ENCODE peak calls at places on chromosomes 5 and 9, in seven cellular contexts. One of them, this sample, is unnamed.

GRCh38 chr9:128056887-128057723 is 10.0 kb downstream of the NAIF1 start:
- DNase-seq in body of pancreas: peak
- DNase-seq in fibroblast of pulmonary artery: no peak
- DNase-seq in activated CD8-positive, alpha-beta T cell treated with anti-CD3 and anti-CD28 coated beads for 36 hours: no peak
- DNase-seq in GM13977: no peak
- DNase-seq in gastrocnemius medialis: no peak
- DNase-seq in right atrium auricular region: no peak
- DNase-seq in this sample: no peak

GRCh38 chr5:155004138-155004744 is 9.3 kb upstream of the KIF4B start:
- DNase-seq in body of pancreas: no peak
- DNase-seq in fibroblast of pulmonary artery: peak
- DNase-seq in activated CD8-positive, alpha-beta T cell treated with anti-CD3 and anti-CD28 coated beads for 36 hours: peak
- DNase-seq in GM13977: no peak
- DNase-seq in gastrocnemius medialis: no peak
- DNase-seq in right atrium auricular region: no peak
- DNase-seq in this sample: no peak

GRCh38 chr5:45385321-45386058 is 310.7 kb downstream of the HCN1 start:
- DNase-seq in body of pancreas: no peak
- DNase-seq in fibroblast of pulmonary artery: peak
- DNase-seq in activated CD8-positive, alpha-beta T cell treated with anti-CD3 and anti-CD28 coated beads for 36 hours: no peak
- DNase-seq in GM13977: no peak
- DNase-seq in gastrocnemius medialis: peak
- DNase-seq in right atrium auricular region: no peak
- DNase-seq in this sample: no peak

GRCh38 chr9:37692622-37693221 is 42.0 kb downstream of the FRMPD1 start:
- DNase-seq in body of pancreas: peak
- DNase-seq in fibroblast of pulmonary artery: no peak
- DNase-seq in activated CD8-positive, alpha-beta T cell treated with anti-CD3 and anti-CD28 coated beads for 36 hours: no peak
- DNase-seq in GM13977: no peak
- DNase-seq in gastrocnemius medialis: peak
- DNase-seq in right atrium auricular region: no peak
- DNase-seq in this sample: no peak

GRCh38 chr5:135041726-135042125 is 7.7 kb upstream of the PITX1 start:
- DNase-seq in body of pancreas: no peak
- DNase-seq in fibroblast of pulmonary artery: no peak
- DNase-seq in activated CD8-positive, alpha-beta T cell treated with anti-CD3 and anti-CD28 coated beads for 36 hours: no peak
- DNase-seq in GM13977: no peak
- DNase-seq in gastrocnemius medialis: no peak
- DNase-seq in right atrium auricular region: no peak
- DNase-seq in this sample: no peak

GRCh38 chr5:107408564-107408963 is 262.2 kb downstream of the EFNA5 start:
- DNase-seq in body of pancreas: no peak
- DNase-seq in fibroblast of pulmonary artery: no peak
- DNase-seq in activated CD8-positive, alpha-beta T cell treated with anti-CD3 and anti-CD28 coated beads for 36 hours: no peak
- DNase-seq in GM13977: no peak
- DNase-seq in gastrocnemius medialis: no peak
- DNase-seq in right atrium auricular region: no peak
- DNase-seq in this sample: no peak

GRCh38 chr5:15266841-15267240 is 233.1 kb upstream of the FBXL7 start:
- DNase-seq in body of pancreas: no peak
- DNase-seq in fibroblast of pulmonary artery: no peak
- DNase-seq in activated CD8-positive, alpha-beta T cell treated with anti-CD3 and anti-CD28 coated beads for 36 hours: no peak
- DNase-seq in GM13977: no peak
- DNase-seq in gastrocnemius medialis: no peak
- DNase-seq in right atrium auricular region: no peak
- DNase-seq in this sample: no peak

GRCh38 chr9:8160787-8161186 is 361.2 kb upstream of the DMAC1 start:
- DNase-seq in body of pancreas: no peak
- DNase-seq in fibroblast of pulmonary artery: no peak
- DNase-seq in activated CD8-positive, alpha-beta T cell treated with anti-CD3 and anti-CD28 coated beads for 36 hours: no peak
- DNase-seq in GM13977: no peak
- DNase-seq in gastrocnemius medialis: no peak
- DNase-seq in right atrium auricular region: no peak
- DNase-seq in this sample: no peak

GRCh38 chr5:132424167-132424935 is 54.8 kb downstream of the SLC22A5 start:
- DNase-seq in body of pancreas: no peak
- DNase-seq in fibroblast of pulmonary artery: no peak
- DNase-seq in activated CD8-positive, alpha-beta T cell treated with anti-CD3 and anti-CD28 coated beads for 36 hours: no peak
- DNase-seq in GM13977: no peak
- DNase-seq in gastrocnemius medialis: no peak
- DNase-seq in right atrium auricular region: no peak
- DNase-seq in this sample: no peak

GRCh38 chr9:35905912-35906679 is at the start of gene HRCT1:
- DNase-seq in body of pancreas: peak
- DNase-seq in fibroblast of pulmonary artery: peak
- DNase-seq in activated CD8-positive, alpha-beta T cell treated with anti-CD3 and anti-CD28 coated beads for 36 hours: no peak
- DNase-seq in GM13977: no peak
- DNase-seq in gastrocnemius medialis: peak
- DNase-seq in right atrium auricular region: peak
- DNase-seq in this sample: peak

GRCh38 chr9:19999491-20000057 is 210.7 kb upstream of the SLC24A2 start:
- DNase-seq in body of pancreas: no peak
- DNase-seq in fibroblast of pulmonary artery: peak
- DNase-seq in activated CD8-positive, alpha-beta T cell treated with anti-CD3 and anti-CD28 coated beads for 36 hours: peak
- DNase-seq in GM13977: peak
- DNase-seq in gastrocnemius medialis: no peak
- DNase-seq in right atrium auricular region: no peak
- DNase-seq in this sample: no peak

GRCh38 chr5:172800088-172800551 is 29.1 kb upstream of the DUSP1 start:
- DNase-seq in body of pancreas: peak
- DNase-seq in fibroblast of pulmonary artery: peak
- DNase-seq in activated CD8-positive, alpha-beta T cell treated with anti-CD3 and anti-CD28 coated beads for 36 hours: no peak
- DNase-seq in GM13977: no peak
- DNase-seq in gastrocnemius medialis: no peak
- DNase-seq in right atrium auricular region: peak
- DNase-seq in this sample: no peak

GRCh38 chr5:86880785-86881492 is 263.2 kb downstream of the COX7C start:
- DNase-seq in body of pancreas: peak
- DNase-seq in fibroblast of pulmonary artery: peak
- DNase-seq in activated CD8-positive, alpha-beta T cell treated with anti-CD3 and anti-CD28 coated beads for 36 hours: peak
- DNase-seq in GM13977: peak
- DNase-seq in gastrocnemius medialis: no peak
- DNase-seq in right atrium auricular region: peak
- DNase-seq in this sample: no peak

GRCh38 chr5:113514263-113514590 is 733 bp downstream of the YTHDC2 start:
- DNase-seq in body of pancreas: no peak
- DNase-seq in fibroblast of pulmonary artery: no peak
- DNase-seq in activated CD8-positive, alpha-beta T cell treated with anti-CD3 and anti-CD28 coated beads for 36 hours: no peak
- DNase-seq in GM13977: no peak
- DNase-seq in gastrocnemius medialis: no peak
- DNase-seq in right atrium auricular region: no peak
- DNase-seq in this sample: no peak

GRCh38 chr5:140556438-140556837 is 835 bp downstream of the SRA1 start:
- DNase-seq in body of pancreas: no peak
- DNase-seq in fibroblast of pulmonary artery: peak
- DNase-seq in activated CD8-positive, alpha-beta T cell treated with anti-CD3 and anti-CD28 coated beads for 36 hours: no peak
- DNase-seq in GM13977: no peak
- DNase-seq in gastrocnemius medialis: no peak
- DNase-seq in right atrium auricular region: no peak
- DNase-seq in this sample: no peak

GRCh38 chr5:180785794-180786221 is 16.8 kb downstream of the MGAT1 start:
- DNase-seq in body of pancreas: peak
- DNase-seq in fibroblast of pulmonary artery: peak
- DNase-seq in activated CD8-positive, alpha-beta T cell treated with anti-CD3 and anti-CD28 coated beads for 36 hours: no peak
- DNase-seq in GM13977: no peak
- DNase-seq in gastrocnemius medialis: no peak
- DNase-seq in right atrium auricular region: no peak
- DNase-seq in this sample: peak

GRCh38 chr9:114574438-114574837 is 13.1 kb upstream of the ATP6V1G1 start:
- DNase-seq in body of pancreas: no peak
- DNase-seq in fibroblast of pulmonary artery: no peak
- DNase-seq in activated CD8-positive, alpha-beta T cell treated with anti-CD3 and anti-CD28 coated beads for 36 hours: no peak
- DNase-seq in GM13977: no peak
- DNase-seq in gastrocnemius medialis: no peak
- DNase-seq in right atrium auricular region: no peak
- DNase-seq in this sample: no peak
- TF ChIP-seq CTCF in body of pancreas: no peak
- TF ChIP-seq CTCF in fibroblast of pulmonary artery: no peak
- TF ChIP-seq CTCF in activated CD8-positive, alpha-beta T cell treated with anti-CD3 and anti-CD28 coated beads for 36 hours: no peak
- TF ChIP-seq CTCF in GM13977: no peak
- TF ChIP-seq CTCF in gastrocnemius medialis: no peak
- TF ChIP-seq CTCF in right atrium auricular region: no peak
- TF ChIP-seq CTCF in this sample: no peak

GRCh38 chr5:150612905-150613670 is 27.4 kb upstream of the SYNPO start:
- DNase-seq in body of pancreas: peak
- DNase-seq in fibroblast of pulmonary artery: no peak
- DNase-seq in activated CD8-positive, alpha-beta T cell treated with anti-CD3 and anti-CD28 coated beads for 36 hours: no peak
- DNase-seq in GM13977: no peak
- DNase-seq in gastrocnemius medialis: peak
- DNase-seq in right atrium auricular region: no peak
- DNase-seq in this sample: no peak

GRCh38 chr5:150612405-150612804 is 28.1 kb upstream of the SYNPO start:
- DNase-seq in body of pancreas: no peak
- DNase-seq in fibroblast of pulmonary artery: no peak
- DNase-seq in activated CD8-positive, alpha-beta T cell treated with anti-CD3 and anti-CD28 coated beads for 36 hours: no peak
- DNase-seq in GM13977: no peak
- DNase-seq in gastrocnemius medialis: no peak
- DNase-seq in right atrium auricular region: no peak
- DNase-seq in this sample: no peak

GRCh38 chr5:150615141-150615699 is 25.2 kb upstream of the SYNPO start:
- DNase-seq in body of pancreas: peak
- DNase-seq in fibroblast of pulmonary artery: peak
- DNase-seq in activated CD8-positive, alpha-beta T cell treated with anti-CD3 and anti-CD28 coated beads for 36 hours: no peak
- DNase-seq in GM13977: no peak
- DNase-seq in gastrocnemius medialis: no peak
- DNase-seq in right atrium auricular region: no peak
- DNase-seq in this sample: no peak

GRCh38 chr5:150614651-150615040 is 25.8 kb upstream of the SYNPO start:
- DNase-seq in body of pancreas: no peak
- DNase-seq in fibroblast of pulmonary artery: no peak
- DNase-seq in activated CD8-positive, alpha-beta T cell treated with anti-CD3 and anti-CD28 coated beads for 36 hours: no peak
- DNase-seq in GM13977: no peak
- DNase-seq in gastrocnemius medialis: no peak
- DNase-seq in right atrium auricular region: no peak
- DNase-seq in this sample: no peak

DNA sequence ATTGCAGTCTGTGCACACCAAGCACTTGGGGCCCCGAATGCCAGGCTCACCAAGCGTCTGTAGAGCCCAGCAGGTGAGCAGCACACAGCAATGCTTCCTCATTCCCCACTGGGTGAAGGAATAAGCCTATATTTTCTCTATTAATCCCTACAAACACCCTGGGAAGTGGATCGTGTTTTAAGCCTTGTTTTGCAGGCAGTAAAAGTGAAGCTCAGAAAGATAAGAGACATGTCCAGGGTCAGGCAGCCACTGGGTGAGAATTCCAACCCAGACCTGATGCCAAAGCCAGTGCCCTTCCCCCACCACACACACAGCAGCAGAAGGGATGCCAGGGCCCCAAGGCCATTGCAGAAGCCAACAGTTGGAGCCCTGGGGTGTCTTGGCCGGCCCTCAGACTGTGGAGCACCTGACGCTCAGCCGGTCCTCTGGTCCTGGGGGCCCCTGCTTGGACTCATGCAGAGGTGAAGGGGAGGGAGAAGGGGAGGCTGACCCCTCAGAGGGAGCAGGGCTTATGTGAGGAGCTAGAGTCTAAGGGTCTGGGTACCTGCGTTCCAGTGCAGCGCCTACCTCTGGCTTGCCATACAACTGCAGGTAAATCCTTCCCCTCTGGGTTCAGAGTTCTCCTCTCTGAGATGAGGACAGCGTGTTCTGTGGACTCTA is 26.3 kb upstream of the SYNPO start:
- DNase-seq in body of pancreas: peak
- DNase-seq in fibroblast of pulmonary artery: no peak
- DNase-seq in activated CD8-positive, alpha-beta T cell treated with anti-CD3 and anti-CD28 coated beads for 36 hours: no peak
- DNase-seq in GM13977: no peak
- DNase-seq in gastrocnemius medialis: no peak
- DNase-seq in right atrium auricular region: no peak
- DNase-seq in this sample: no peak
- TF ChIP-seq CTCF in body of pancreas: peak
- TF ChIP-seq CTCF in fibroblast of pulmonary artery: peak
- TF ChIP-seq CTCF in activated CD8-positive, alpha-beta T cell treated with anti-CD3 and anti-CD28 coated beads for 36 hours: no peak
- TF ChIP-seq CTCF in GM13977: peak
- TF ChIP-seq CTCF in gastrocnemius medialis: no peak
- TF ChIP-seq CTCF in right atrium auricular region: no peak
- TF ChIP-seq CTCF in this sample: no peak

DNA sequence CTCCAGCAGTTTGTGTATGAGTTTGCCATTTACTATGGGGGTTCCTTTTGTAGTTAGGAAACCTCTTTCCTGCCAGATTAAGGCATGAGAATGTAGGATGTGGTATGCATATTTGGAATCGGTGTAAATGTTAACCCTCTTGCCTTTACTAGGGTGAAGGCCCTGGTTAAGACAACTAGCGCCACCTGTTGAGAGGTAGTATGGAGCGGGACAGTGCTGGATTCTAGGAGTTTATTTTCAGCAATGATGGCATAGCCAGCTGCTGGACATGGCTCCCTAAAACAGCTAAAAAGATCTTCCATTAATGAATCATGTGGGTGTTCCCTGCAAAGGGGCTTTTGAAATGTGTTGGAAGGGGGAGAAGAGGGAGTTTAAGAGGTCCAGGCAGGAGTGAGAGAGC is 30.7 kb upstream of the GPX3 start:
- DNase-seq in body of pancreas: no peak
- DNase-seq in fibroblast of pulmonary artery: peak
- DNase-seq in activated CD8-positive, alpha-beta T cell treated with anti-CD3 and anti-CD28 coated beads for 36 hours: peak
- DNase-seq in GM13977: no peak
- DNase-seq in gastrocnemius medialis: no peak
- DNase-seq in right atrium auricular region: no peak
- DNase-seq in this sample: no peak
- TF ChIP-seq CTCF in body of pancreas: no peak
- TF ChIP-seq CTCF in fibroblast of pulmonary artery: peak
- TF ChIP-seq CTCF in activated CD8-positive, alpha-beta T cell treated with anti-CD3 and anti-CD28 coated beads for 36 hours: peak
- TF ChIP-seq CTCF in GM13977: peak
- TF ChIP-seq CTCF in gastrocnemius medialis: no peak
- TF ChIP-seq CTCF in right atrium auricular region: no peak
- TF ChIP-seq CTCF in this sample: no peak

DNA sequence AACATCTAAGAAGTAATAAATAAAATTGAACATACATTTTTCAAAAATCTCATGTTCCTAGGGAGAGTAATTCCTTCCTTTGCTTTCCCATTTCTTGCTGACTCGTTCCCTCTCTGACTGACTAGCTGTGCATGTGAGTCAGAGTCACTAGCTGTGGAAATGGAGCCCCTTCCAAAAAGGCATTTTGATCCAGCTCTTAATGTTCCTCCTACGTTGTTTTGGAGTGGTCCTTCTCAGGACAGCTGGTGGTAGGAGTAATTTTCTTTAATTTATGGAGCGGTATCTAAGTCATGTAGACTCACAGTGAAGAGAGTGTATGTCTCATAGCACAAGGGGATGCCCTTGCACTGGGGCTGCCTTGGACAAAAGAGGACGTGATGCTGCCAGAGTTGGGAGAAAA is 460.2 kb downstream of the GADD45G start:
- DNase-seq in body of pancreas: no peak
- DNase-seq in fibroblast of pulmonary artery: no peak
- DNase-seq in activated CD8-positive, alpha-beta T cell treated with anti-CD3 and anti-CD28 coated beads for 36 hours: no peak
- DNase-seq in GM13977: no peak
- DNase-seq in gastrocnemius medialis: no peak
- DNase-seq in right atrium auricular region: no peak
- DNase-seq in this sample: no peak
- TF ChIP-seq CTCF in body of pancreas: no peak
- TF ChIP-seq CTCF in fibroblast of pulmonary artery: no peak
- TF ChIP-seq CTCF in activated CD8-positive, alpha-beta T cell treated with anti-CD3 and anti-CD28 coated beads for 36 hours: no peak
- TF ChIP-seq CTCF in GM13977: no peak
- TF ChIP-seq CTCF in gastrocnemius medialis: no peak
- TF ChIP-seq CTCF in right atrium auricular region: no peak
- TF ChIP-seq CTCF in this sample: no peak

DNA sequence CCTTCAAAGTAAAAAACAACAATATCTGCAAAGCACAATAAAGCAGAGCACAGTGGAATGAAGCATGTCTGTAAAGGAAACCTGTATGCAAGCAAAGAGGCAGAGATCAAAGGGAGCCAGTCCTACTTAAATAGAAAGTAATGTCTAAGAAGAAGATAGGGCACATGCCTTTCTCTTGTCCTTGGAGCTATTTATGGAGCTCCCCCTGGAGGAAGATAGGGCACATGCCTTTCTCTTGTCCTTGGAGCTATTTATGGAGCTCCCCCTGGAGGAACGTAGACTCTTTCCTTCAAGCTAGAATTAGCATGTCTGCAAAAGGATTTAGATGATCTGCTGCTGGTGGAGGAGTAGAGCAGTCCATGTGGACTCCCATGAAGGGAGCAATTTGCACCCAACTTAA is 168.1 kb upstream of the RASEF start:
- DNase-seq in body of pancreas: no peak
- DNase-seq in fibroblast of pulmonary artery: no peak
- DNase-seq in activated CD8-positive, alpha-beta T cell treated with anti-CD3 and anti-CD28 coated beads for 36 hours: peak
- DNase-seq in GM13977: no peak
- DNase-seq in gastrocnemius medialis: no peak
- DNase-seq in right atrium auricular region: no peak
- DNase-seq in this sample: no peak
- TF ChIP-seq CTCF in body of pancreas: no peak
- TF ChIP-seq CTCF in fibroblast of pulmonary artery: no peak
- TF ChIP-seq CTCF in activated CD8-positive, alpha-beta T cell treated with anti-CD3 and anti-CD28 coated beads for 36 hours: peak
- TF ChIP-seq CTCF in GM13977: no peak
- TF ChIP-seq CTCF in gastrocnemius medialis: no peak
- TF ChIP-seq CTCF in right atrium auricular region: no peak
- TF ChIP-seq CTCF in this sample: peak

This sample was measured in osteocyte.